ENCODE peak calls at places on chromosomes 4 and X, in five cellular contexts. X is heart left ventricle, S is body of pancreas, A is transverse colon, U is breast epithelium. O is an unnamed sample.

GRCh38 chr4:106690487-106690886 is 321.9 kb upstream of the GIMD1 start:
- DNase-seq in A (no peak), X (no peak), S (no peak), U (no peak), O (no peak)

GRCh38 chr4:176107695-176108094 is 42.1 kb downstream of the WDR17 start:
- DNase-seq in U (no peak), A (no peak), X (no peak), S (no peak), O (no peak)

GRCh38 chrX:10399152-10399741 is 221.1 kb downstream of the MID1 start:
- DNase-seq in U (no peak), X (no peak), S (no peak), A (no peak), O (no peak)

GRCh38 chrX:68829594-68830485 is 1.0 kb downstream of the EFNB1 start:
- DNase-seq in U (no peak), S (no peak), X (no peak), A (no peak), O (peak)

GRCh38 chrX:67612231-67612630 is 68.4 kb downstream of the AR start:
- DNase-seq in U (no peak), X (no peak), S (no peak), A (no peak), O (no peak)

GRCh38 chr4:105895609-105896460 is 564 bp downstream of the NPNT start:
- DNase-seq in A (peak), X (peak), U (no peak), S (peak), O (no peak)

GRCh38 chrX:21529771-21530170 is 128.4 kb downstream of the KLHL34 start:
- DNase-seq in X (no peak), A (no peak), U (no peak), S (no peak), O (no peak)

GRCh38 chr4:19327364-19327763 is 924.3 kb upstream of the SLIT2 start:
- DNase-seq in U (no peak), S (no peak), A (no peak), X (no peak), O (no peak)

GRCh38 chr4:154578919-154579318 is 11.6 kb downstream of the FGA start:
- DNase-seq in U (no peak), S (no peak), A (no peak), X (no peak), O (no peak)

GRCh38 chr4:126955292-126956191 is 677.2 kb upstream of the INTU start:
- DNase-seq in S (no peak), X (no peak), U (no peak), A (no peak), O (no peak)

GRCh38 chrX:21978346-21978745 is 37.8 kb downstream of the SMS start:
- DNase-seq in U (no peak), X (no peak), A (no peak), S (no peak), O (no peak)

GRCh38 chr4:128913228-128913627 is 103.7 kb downstream of the JADE1 start:
- DNase-seq in A (no peak), X (no peak), U (no peak), S (no peak), O (no peak)

GRCh38 chrX:72554448-72555140 is 18.0 kb downstream of the HDAC8 start:
- DNase-seq in A (no peak), X (no peak), U (no peak), S (peak), O (peak)

GRCh38 chr4:139403457-139403856 is 50.5 kb upstream of the RAB33B start:
- DNase-seq in S (no peak), X (no peak), U (no peak), A (no peak), O (peak)

GRCh38 chr4:159764343-159764952 is 661.6 kb downstream of the RAPGEF2 start:
- DNase-seq in S (peak), A (no peak), X (no peak), U (no peak), O (peak)

GRCh38 chr4:44927361-44928061 is 201.2 kb upstream of the GNPDA2 start:
- DNase-seq in A (no peak), U (no peak), X (no peak), S (no peak), O (peak)

GRCh38 chr4:171847751-171848150 is 34.5 kb downstream of the GALNTL6 start:
- DNase-seq in U (no peak), S (no peak), A (no peak), X (no peak), O (no peak)

GRCh38 chrX:66914082-66914481 is 275.2 kb upstream of the EDA2R start:
- DNase-seq in X (no peak), S (no peak), U (no peak), A (peak), O (peak)

GRCh38 chr4:7170012-7170411 is 22.3 kb upstream of the SORCS2 start:
- DNase-seq in X (no peak), S (no peak), U (no peak), A (no peak), O (no peak)

GRCh38 chr4:153138736-153139135 is 65.5 kb upstream of the TRIM2 start:
- DNase-seq in X (no peak), A (no peak), U (no peak), S (no peak), O (peak)

GRCh38 chr4:153141238-153141637 is 63.0 kb upstream of the TRIM2 start:
- DNase-seq in S (no peak), U (no peak), X (no peak), A (no peak), O (no peak)

GRCh38 chr4:153137168-153137567 is 67.1 kb upstream of the TRIM2 start:
- DNase-seq in X (no peak), A (no peak), S (no peak), U (peak), O (peak)

GRCh38 chr4:153140294-153140693 is 63.9 kb upstream of the TRIM2 start:
- DNase-seq in S (no peak), U (no peak), X (no peak), A (no peak), O (no peak)

GRCh38 chr4:153137677-153138630 is 66.3 kb upstream of the TRIM2 start:
- DNase-seq in A (no peak), S (no peak), U (no peak), X (no peak), O (peak)
- TF ChIP-seq POLR2A in A (no peak), S (no peak), U (no peak), X (no peak), O (peak)

DNA sequence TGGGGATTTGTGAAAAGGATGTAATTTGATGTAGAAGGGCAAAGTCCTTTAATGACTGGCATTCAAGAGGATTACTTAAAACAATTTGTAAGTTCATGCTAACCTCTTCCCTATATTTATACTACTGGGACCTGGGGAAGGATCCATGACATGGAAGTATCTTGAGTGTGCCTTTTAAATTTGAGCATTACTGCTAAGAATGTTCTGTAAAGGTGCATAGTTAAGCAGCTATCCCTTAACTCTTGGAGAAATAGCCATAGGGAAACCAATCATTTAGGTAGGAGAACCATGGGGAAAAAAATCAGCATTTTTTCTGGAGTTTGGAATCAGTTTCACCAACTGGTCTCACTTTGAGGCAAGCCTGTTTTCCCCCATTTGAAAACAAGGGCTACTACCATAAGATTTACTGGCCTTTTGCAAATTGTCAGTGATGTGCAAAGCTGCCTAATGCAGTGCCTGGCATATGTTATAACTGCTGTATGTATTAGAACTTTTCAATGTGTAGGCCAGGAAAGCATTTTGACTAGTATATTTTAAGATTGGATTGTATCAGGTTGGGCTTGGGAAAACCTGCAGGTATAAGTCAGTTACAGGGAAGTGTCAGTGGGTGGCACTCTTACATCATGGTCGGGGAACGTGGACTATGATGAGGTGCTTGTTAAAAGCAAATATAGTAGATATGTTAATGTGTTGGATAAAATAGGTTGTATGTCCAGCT is 72.1 kb downstream of the PRSS12 start:
- DNase-seq in S (peak), X (no peak), U (peak), A (peak), O (peak)
- TF ChIP-seq POLR2A in S (no peak), X (no peak), U (no peak), A (no peak), O (peak)

GRCh38 chr4:184732126-184732525 is 1.8 kb downstream of the CENPU start:
- DNase-seq in U (no peak), A (no peak), S (no peak), X (no peak), O (peak)

GRCh38 chr4:184728858-184729257 is 5.0 kb downstream of the CENPU start:
- DNase-seq in X (no peak), U (no peak), A (no peak), S (no peak), O (no peak)

GRCh38 chr4:184734758-184735157 is 862 bp upstream of the CENPU start:
- DNase-seq in A (no peak), X (no peak), S (no peak), U (no peak), O (no peak)

GRCh38 chr4:184731056-184731455 is 2.8 kb downstream of the CENPU start:
- DNase-seq in S (no peak), U (no peak), X (no peak), A (no peak), O (no peak)

DNA sequence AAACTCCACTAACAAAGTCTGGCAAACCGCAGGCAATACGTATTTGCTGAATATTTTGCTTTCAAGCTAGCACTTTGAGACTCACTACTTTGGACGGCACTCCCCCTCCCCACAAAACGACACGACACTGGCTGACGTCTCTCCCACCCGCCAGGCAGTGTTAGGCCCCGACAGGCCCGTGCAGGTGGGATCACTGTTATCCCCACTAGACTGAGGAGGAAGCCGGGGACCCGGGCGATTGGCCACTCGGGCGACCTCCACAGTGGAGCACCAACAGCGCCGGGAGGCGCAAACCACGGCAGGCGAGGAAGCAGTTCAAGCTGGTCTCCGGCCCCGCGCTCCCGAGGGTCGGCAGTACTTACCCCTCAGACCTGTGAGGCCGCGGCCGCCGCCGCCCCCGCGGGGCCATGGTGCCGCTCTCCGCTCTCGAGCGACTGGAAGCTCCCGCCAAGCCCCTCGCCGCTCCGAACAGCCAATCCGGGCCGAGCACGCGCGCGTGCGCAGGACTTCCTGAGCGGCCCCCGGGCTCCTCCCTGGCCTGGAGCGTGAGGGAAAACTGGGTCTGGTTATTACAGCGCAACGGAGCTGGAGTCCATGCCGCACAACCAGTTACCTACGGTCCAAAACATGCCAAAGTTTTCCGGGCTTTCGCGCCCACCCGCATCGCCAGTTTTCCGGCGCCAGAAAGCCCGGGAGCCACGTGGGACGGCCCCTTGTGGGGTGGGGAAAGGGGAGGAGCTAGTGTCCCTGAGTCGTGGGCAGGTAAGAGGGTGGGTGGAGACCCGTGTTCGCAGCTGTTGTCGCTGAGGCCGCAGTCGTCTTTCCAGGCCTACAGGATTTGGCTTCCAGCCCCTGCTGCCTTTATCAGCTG is at the start of gene CENPU:
- DNase-seq in X (peak), U (peak), S (peak), A (peak), O (peak)
- TF ChIP-seq POLR2A in X (peak), U (peak), S (peak), A (peak), O (peak)

GRCh38 chrX:70012756-70013155 is 37.0 kb downstream of the AWAT2 start:
- DNase-seq in S (no peak), A (no peak), U (no peak), X (no peak), O (no peak)
- TF ChIP-seq POLR2A in S (no peak), A (no peak), U (no peak), X (no peak), O (no peak)

GRCh38 chr4:88735554-88735953 is 37.9 kb upstream of the NAP1L5 start:
- DNase-seq in S (no peak), U (no peak), X (no peak), A (no peak), O (no peak)
- TF ChIP-seq POLR2A in S (no peak), U (no peak), X (no peak), A (no peak), O (no peak)

DNA sequence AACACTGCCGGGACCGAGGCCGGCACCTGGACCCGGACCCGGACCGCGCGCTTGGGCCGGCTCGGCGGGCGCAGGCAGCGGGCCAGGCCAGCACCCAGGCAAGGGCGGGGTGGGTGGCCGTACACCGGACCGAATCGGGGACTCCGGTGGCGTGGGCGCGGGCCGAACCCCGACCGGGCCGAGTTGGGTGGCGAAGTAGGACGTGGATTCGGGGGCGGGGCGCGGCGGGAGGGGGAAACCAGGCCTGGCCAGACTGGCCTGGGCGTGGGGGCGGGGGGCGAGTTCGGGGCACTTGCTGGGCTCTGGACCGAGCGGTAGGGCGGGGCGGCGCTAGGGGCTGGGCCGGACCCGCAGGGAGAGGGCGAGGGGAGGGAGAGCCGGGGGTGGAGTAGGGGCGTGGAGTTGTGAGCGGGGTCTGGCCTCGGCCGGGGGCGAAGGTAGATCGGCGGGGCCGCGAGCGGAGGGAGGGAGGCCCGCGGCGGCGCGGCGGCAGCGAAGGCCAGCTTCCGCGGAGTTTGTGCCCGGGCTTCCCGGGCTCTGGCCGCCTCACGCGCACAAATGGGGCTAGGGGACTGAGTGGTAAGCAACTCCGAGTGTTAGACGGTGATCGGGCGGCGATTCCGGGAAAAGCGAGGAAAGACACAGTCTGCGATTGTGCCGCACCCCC is 1.8 kb upstream of the BCORL1 start:
- DNase-seq in X (peak), A (peak), S (peak), U (no peak), O (peak)
- TF ChIP-seq POLR2A in X (peak), A (peak), S (peak), U (no peak), O (no peak)

GRCh38 chr4:36244257-36245084 is at the start of gene ARAP2:
- DNase-seq in S (peak), A (peak), U (peak), X (peak), O (peak)
- TF ChIP-seq POLR2A in S (peak), A (peak), U (no peak), X (no peak), O (no peak)

GRCh38 chrX:153687121-153688039 is at the start of gene SLC6A8:
- DNase-seq in S (peak), A (peak), U (peak), X (peak), O (peak)
- TF ChIP-seq POLR2A in S (peak), A (peak), U (no peak), X (no peak), O (no peak)